ENCODE peak calls at places on chromosome 13, in five cellular contexts. S is neural crest cell, O is astrocyte of the spinal cord, N is heart right ventricle, L is AG04450. R is an unnamed sample.

GRCh38 chr13:101727118-101727517 is 274.6 kb downstream of the ITGBL1 start:
- DNase-seq in S (no peak), O (no peak), N (no peak), L (no peak), R (no peak)

GRCh38 chr13:32428581-32429072 is 697 bp upstream of the N4BP2L1 start:
- DNase-seq in S (no peak), O (no peak), N (no peak), L (no peak), R (no peak)

GRCh38 chr13:58869566-58869965 is 1238.0 kb downstream of the PCDH17 start:
- DNase-seq in S (no peak), O (no peak), N (no peak), L (no peak), R (no peak)

GRCh38 chr13:33152389-33152788 is 133.2 kb downstream of the STARD13 start:
- DNase-seq in S (no peak), O (no peak), N (no peak), L (no peak), R (no peak)

GRCh38 chr13:107284168-107284567 is 716.2 kb upstream of the ARGLU1 start:
- DNase-seq in S (no peak), O (peak), N (no peak), L (no peak), R (no peak)

GRCh38 chr13:95706356-95706755 is 29.4 kb downstream of the DNAJC3 start:
- DNase-seq in S (no peak), O (no peak), N (no peak), L (no peak), R (no peak)

GRCh38 chr13:95833713-95834112 is 156.8 kb downstream of the DNAJC3 start:
- DNase-seq in S (no peak), O (peak), N (no peak), L (no peak), R (no peak)

GRCh38 chr13:44274838-44275237 is 98.8 kb upstream of the SERP2 start:
- DNase-seq in S (no peak), O (peak), N (no peak), L (no peak), R (no peak)

GRCh38 chr13:109357751-109358150 is 428.6 kb downstream of the IRS2 start:
- DNase-seq in S (no peak), O (peak), N (no peak), L (peak), R (no peak)

GRCh38 chr13:113076681-113077401 is 28.8 kb upstream of the F7 start:
- DNase-seq in S (no peak), O (no peak), N (no peak), L (no peak), R (no peak)

GRCh38 chr13:25375727-25376358 is 4.1 kb downstream of the ATP8A2 start:
- DNase-seq in S (peak), O (peak), N (peak), L (peak), R (peak)

GRCh38 chr13:70505809-70506208 is 397.6 kb upstream of the KLHL1 start:
- DNase-seq in S (no peak), O (no peak), N (no peak), L (no peak), R (no peak)

GRCh38 chr13:113846639-113847318 is 17.1 kb downstream of the GAS6 start:
- DNase-seq in S (no peak), O (no peak), N (no peak), L (no peak), R (no peak)

GRCh38 chr13:21228738-21229137 is 52.3 kb downstream of the MRPL57 start:
- DNase-seq in S (no peak), O (no peak), N (no peak), L (no peak), R (no peak)

GRCh38 chr13:30453727-30454126 is 12.0 kb downstream of the HMGB1 start:
- DNase-seq in S (no peak), O (no peak), N (no peak), L (no peak), R (peak)

GRCh38 chr13:27101847-27102246 is 69.8 kb downstream of the USP12 start:
- DNase-seq in S (no peak), O (no peak), N (no peak), L (no peak), R (no peak)

GRCh38 chr13:108911807-108912206 is 282.4 kb downstream of the MYO16 start:
- DNase-seq in S (no peak), O (no peak), N (no peak), L (no peak), R (no peak)

GRCh38 chr13:41458939-41459753 is 1.8 kb downstream of the RGCC start:
- DNase-seq in S (peak), O (peak), N (peak), L (no peak), R (peak)

GRCh38 chr13:103282571-103283450 is 216.6 kb upstream of the SLC10A2 start:
- DNase-seq in S (no peak), O (peak), N (no peak), L (peak), R (peak)

GRCh38 chr13:98521876-98522275 is 55.0 kb downstream of the STK24 start:
- DNase-seq in S (no peak), O (no peak), N (no peak), L (no peak), R (no peak)

GRCh38 chr13:20353973-20354372 is 121.9 kb upstream of the GJB6 start:
- DNase-seq in S (no peak), O (peak), N (no peak), L (no peak), R (peak)

GRCh38 chr13:73189766-73190165 is 131.0 kb downstream of the KLF5 start:
- DNase-seq in S (no peak), O (no peak), N (no peak), L (no peak), R (no peak)

GRCh38 chr13:76692326-76692725 is 193.9 kb downstream of the KCTD12 start:
- DNase-seq in S (no peak), O (no peak), N (no peak), L (no peak), R (peak)

GRCh38 chr13:70375718-70376117 is 267.5 kb upstream of the KLHL1 start:
- DNase-seq in S (no peak), O (no peak), N (no peak), L (no peak), R (no peak)

GRCh38 chr13:114282143-114282685 is 813 bp downstream of the UPF3A start:
- DNase-seq in S (peak), O (peak), N (peak), L (no peak), R (peak)

GRCh38 chr13:92251815-92252214 is 853.4 kb downstream of the GPC5 start:
- DNase-seq in S (no peak), O (no peak), N (no peak), L (no peak), R (no peak)

GRCh38 chr13:75442736-75443234 is 39.2 kb downstream of the TBC1D4 start:
- DNase-seq in S (no peak), O (no peak), N (no peak), L (no peak), R (no peak)

GRCh38 chr13:114309806-114310410 is 4.4 kb upstream of the CHAMP1 start:
- DNase-seq in S (no peak), O (no peak), N (no peak), L (no peak), R (no peak)

GRCh38 chr13:43878897-43879322 is 630 bp downstream of the CCDC122 start:
- DNase-seq in S (peak), O (peak), N (peak), L (peak), R (peak)

GRCh38 chr13:24875566-24875965 is 111.6 kb downstream of the RNF17 start:
- DNase-seq in S (no peak), O (no peak), N (no peak), L (no peak), R (no peak)

GRCh38 chr13:95987841-95988240 is 65.4 kb downstream of the UGGT2 start:
- DNase-seq in S (no peak), O (no peak), N (no peak), L (no peak), R (no peak)

GRCh38 chr13:112842931-112843391 is 126.1 kb upstream of the MCF2L start:
- DNase-seq in S (no peak), O (no peak), N (no peak), L (no peak), R (no peak)

GRCh38 chr13:34360702-34361101 is 542.8 kb downstream of the RFC3 start:
- DNase-seq in S (no peak), O (no peak), N (no peak), L (no peak), R (no peak)

GRCh38 chr13:99866781-99867180 is 104.8 kb downstream of the ZIC5 start:
- DNase-seq in S (no peak), O (no peak), N (no peak), L (no peak), R (no peak)
- TF ChIP-seq CTCF in S (no peak), O (no peak), N (no peak), L (no peak), R (no peak)

DNA sequence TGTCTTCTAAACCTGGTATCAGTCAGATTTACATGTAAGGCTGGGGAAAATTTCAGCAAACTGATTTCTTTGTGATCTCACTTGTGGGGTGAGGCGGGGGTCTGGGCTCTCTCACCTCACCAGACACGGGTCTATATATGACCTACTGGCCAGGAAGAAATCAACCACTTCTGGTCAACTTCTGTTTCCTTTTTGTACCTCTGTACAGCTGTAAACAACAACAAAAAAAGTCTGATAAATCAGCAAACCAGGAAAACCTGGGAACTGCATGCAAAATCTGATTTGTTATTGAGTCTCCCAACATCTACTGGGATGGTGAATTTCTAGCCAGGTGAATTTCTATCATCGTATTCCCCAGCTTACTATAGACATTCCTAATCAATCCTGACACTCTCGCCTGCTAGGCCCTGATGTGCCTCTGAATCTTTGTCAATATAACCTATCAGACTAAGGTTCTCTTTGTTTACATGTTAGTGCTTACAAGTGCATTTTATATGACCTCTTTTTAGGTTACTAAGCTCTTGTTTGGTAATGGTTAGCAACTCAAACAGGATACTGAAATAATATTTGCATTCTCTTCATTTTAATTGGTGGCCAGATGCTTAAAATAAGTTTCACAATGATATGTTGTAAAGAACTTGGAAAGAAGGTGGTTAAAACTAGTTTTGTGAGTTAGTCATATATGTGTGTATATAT is 77.7 kb downstream of the LRRC63 start:
- DNase-seq in S (no peak), O (no peak), N (no peak), L (no peak), R (no peak)
- TF ChIP-seq CTCF in S (no peak), O (no peak), N (no peak), L (no peak), R (peak)

GRCh38 chr13:50153888-50154287 is 138.6 kb downstream of the KCNRG start:
- DNase-seq in S (no peak), O (no peak), N (no peak), L (no peak), R (no peak)
- TF ChIP-seq CTCF in S (no peak), O (no peak), N (no peak), L (no peak), R (no peak)

GRCh38 chr13:40017662-40018262 is 362.3 kb downstream of the COG6 start:
- DNase-seq in S (no peak), O (no peak), N (no peak), L (no peak), R (no peak)
- TF ChIP-seq CTCF in S (no peak), O (no peak), N (no peak), L (no peak), R (no peak)

GRCh38 chr13:80341098-80341701 is at the start of gene SPRY2:
- DNase-seq in S (peak), O (peak), N (peak), L (peak), R (peak)
- TF ChIP-seq CTCF in S (peak), O (no peak), N (peak), L (no peak), R (peak)

GRCh38 chr13:28819748-28820098 is 416 bp upstream of the MTUS2 start:
- DNase-seq in S (peak), O (no peak), N (peak), L (no peak), R (no peak)
- TF ChIP-seq CTCF in S (peak), O (peak), N (peak), L (no peak), R (no peak)

R was measured in HFFc6.